ENCODE peak calls at places on chromosome 6, in eight cellular contexts. One of them, this sample, is unnamed.

GRCh38 chr6:36479256-36479655 is 36.5 kb downstream of the KCTD20 start:
- DNase-seq in endothelial cell: no peak
- DNase-seq in EL: no peak
- DNase-seq in pancreas: no peak
- DNase-seq in DMS153: no peak
- DNase-seq in frontal cortex: no peak
- DNase-seq in progenitor cell of endocrine pancreas: no peak
- DNase-seq in naive thymus-derived CD4-positive, alpha-beta T cell: no peak
- DNase-seq in this sample: no peak

GRCh38 chr6:67219336-67219735 is 1415.7 kb upstream of the ADGRB3 start:
- DNase-seq in endothelial cell: no peak
- DNase-seq in EL: no peak
- DNase-seq in pancreas: no peak
- DNase-seq in DMS153: no peak
- DNase-seq in frontal cortex: no peak
- DNase-seq in progenitor cell of endocrine pancreas: no peak
- DNase-seq in naive thymus-derived CD4-positive, alpha-beta T cell: no peak
- DNase-seq in this sample: no peak

GRCh38 chr6:127520061-127520460 is 926 bp upstream of the MTCL3 start:
- DNase-seq in endothelial cell: no peak
- DNase-seq in EL: peak; percentile 10
- DNase-seq in pancreas: no peak
- DNase-seq in DMS153: no peak
- DNase-seq in frontal cortex: no peak
- DNase-seq in progenitor cell of endocrine pancreas: no peak
- DNase-seq in naive thymus-derived CD4-positive, alpha-beta T cell: no peak
- DNase-seq in this sample: no peak

GRCh38 chr6:28802417-28803336 is 121.1 kb downstream of the TRIM27 start:
- DNase-seq in endothelial cell: no peak
- DNase-seq in EL: peak; percentile 86
- DNase-seq in pancreas: no peak
- DNase-seq in DMS153: no peak
- DNase-seq in frontal cortex: no peak
- DNase-seq in progenitor cell of endocrine pancreas: no peak
- DNase-seq in naive thymus-derived CD4-positive, alpha-beta T cell: no peak
- DNase-seq in this sample: no peak

GRCh38 chr6:138691595-138692057 is 81.9 kb upstream of the CCDC28A start:
- DNase-seq in endothelial cell: no peak
- DNase-seq in EL: peak; percentile 65
- DNase-seq in pancreas: no peak
- DNase-seq in DMS153: no peak
- DNase-seq in frontal cortex: no peak
- DNase-seq in progenitor cell of endocrine pancreas: no peak
- DNase-seq in naive thymus-derived CD4-positive, alpha-beta T cell: no peak
- DNase-seq in this sample: peak; percentile 60

GRCh38 chr6:12342664-12343063 is 52.5 kb downstream of the EDN1 start:
- DNase-seq in endothelial cell: no peak
- DNase-seq in EL: no peak
- DNase-seq in pancreas: no peak
- DNase-seq in DMS153: no peak
- DNase-seq in frontal cortex: no peak
- DNase-seq in progenitor cell of endocrine pancreas: no peak
- DNase-seq in naive thymus-derived CD4-positive, alpha-beta T cell: no peak
- DNase-seq in this sample: no peak

GRCh38 chr6:42450314-42451145 is 1.2 kb downstream of the TRERF1 start:
- DNase-seq in endothelial cell: no peak
- DNase-seq in EL: peak; percentile 45
- DNase-seq in pancreas: no peak
- DNase-seq in DMS153: no peak
- DNase-seq in frontal cortex: no peak
- DNase-seq in progenitor cell of endocrine pancreas: no peak
- DNase-seq in naive thymus-derived CD4-positive, alpha-beta T cell: no peak
- DNase-seq in this sample: peak; percentile 45

GRCh38 chr6:35494161-35494563 is 2.7 kb downstream of the TEAD3 start:
- DNase-seq in endothelial cell: peak; percentile 47
- DNase-seq in EL: peak; percentile 60
- DNase-seq in pancreas: no peak
- DNase-seq in DMS153: peak; percentile 15
- DNase-seq in frontal cortex: no peak
- DNase-seq in progenitor cell of endocrine pancreas: no peak
- DNase-seq in naive thymus-derived CD4-positive, alpha-beta T cell: no peak
- DNase-seq in this sample: no peak

GRCh38 chr6:38975621-38976049 is 72.9 kb upstream of the GLP1R start:
- DNase-seq in endothelial cell: no peak
- DNase-seq in EL: no peak
- DNase-seq in pancreas: no peak
- DNase-seq in DMS153: no peak
- DNase-seq in frontal cortex: no peak
- DNase-seq in progenitor cell of endocrine pancreas: no peak
- DNase-seq in naive thymus-derived CD4-positive, alpha-beta T cell: no peak
- DNase-seq in this sample: no peak

GRCh38 chr6:33430991-33431879 is 11.4 kb downstream of the SYNGAP1 start:
- DNase-seq in endothelial cell: peak; percentile 84
- DNase-seq in EL: peak; percentile 64
- DNase-seq in pancreas: no peak
- DNase-seq in DMS153: no peak
- DNase-seq in frontal cortex: peak; percentile 91
- DNase-seq in progenitor cell of endocrine pancreas: peak; percentile 59
- DNase-seq in naive thymus-derived CD4-positive, alpha-beta T cell: peak; percentile 65
- DNase-seq in this sample: peak; percentile 76

GRCh38 chr6:40852667-40853383 is 186.2 kb downstream of the UNC5CL start:
- DNase-seq in endothelial cell: peak; percentile 9
- DNase-seq in EL: peak; percentile 32
- DNase-seq in pancreas: peak; percentile 16
- DNase-seq in DMS153: no peak
- DNase-seq in frontal cortex: no peak
- DNase-seq in progenitor cell of endocrine pancreas: no peak
- DNase-seq in naive thymus-derived CD4-positive, alpha-beta T cell: no peak
- DNase-seq in this sample: peak; percentile 27

GRCh38 chr6:100614386-100614785 is 149.7 kb upstream of the SIM1 start:
- DNase-seq in endothelial cell: no peak
- DNase-seq in EL: no peak
- DNase-seq in pancreas: no peak
- DNase-seq in DMS153: no peak
- DNase-seq in frontal cortex: no peak
- DNase-seq in progenitor cell of endocrine pancreas: no peak
- DNase-seq in naive thymus-derived CD4-positive, alpha-beta T cell: no peak
- DNase-seq in this sample: no peak

GRCh38 chr6:65448806-65449397 is 258.1 kb downstream of the EYS start:
- DNase-seq in endothelial cell: no peak
- DNase-seq in EL: no peak
- DNase-seq in pancreas: no peak
- DNase-seq in DMS153: no peak
- DNase-seq in frontal cortex: no peak
- DNase-seq in progenitor cell of endocrine pancreas: no peak
- DNase-seq in naive thymus-derived CD4-positive, alpha-beta T cell: no peak
- DNase-seq in this sample: no peak

GRCh38 chr6:114249522-114249921 is 93.3 kb downstream of the HS3ST5 start:
- DNase-seq in endothelial cell: no peak
- DNase-seq in EL: no peak
- DNase-seq in pancreas: no peak
- DNase-seq in DMS153: no peak
- DNase-seq in frontal cortex: no peak
- DNase-seq in progenitor cell of endocrine pancreas: no peak
- DNase-seq in naive thymus-derived CD4-positive, alpha-beta T cell: no peak
- DNase-seq in this sample: no peak

GRCh38 chr6:85864453-85865401 is 222.0 kb upstream of the SYNCRIP start:
- DNase-seq in endothelial cell: no peak
- DNase-seq in EL: peak; percentile 20
- DNase-seq in pancreas: peak; percentile 20
- DNase-seq in DMS153: no peak
- DNase-seq in frontal cortex: no peak
- DNase-seq in progenitor cell of endocrine pancreas: no peak
- DNase-seq in naive thymus-derived CD4-positive, alpha-beta T cell: no peak
- DNase-seq in this sample: no peak

GRCh38 chr6:73290435-73290834 is 27.4 kb upstream of the KHDC1 start:
- DNase-seq in endothelial cell: no peak
- DNase-seq in EL: peak; percentile 58
- DNase-seq in pancreas: no peak
- DNase-seq in DMS153: no peak
- DNase-seq in frontal cortex: no peak
- DNase-seq in progenitor cell of endocrine pancreas: no peak
- DNase-seq in naive thymus-derived CD4-positive, alpha-beta T cell: no peak
- DNase-seq in this sample: peak; percentile 31

GRCh38 chr6:145036236-145036635 is 699.1 kb downstream of the EPM2A start:
- DNase-seq in endothelial cell: no peak
- DNase-seq in EL: no peak
- DNase-seq in pancreas: no peak
- DNase-seq in DMS153: no peak
- DNase-seq in frontal cortex: no peak
- DNase-seq in progenitor cell of endocrine pancreas: no peak
- DNase-seq in naive thymus-derived CD4-positive, alpha-beta T cell: no peak
- DNase-seq in this sample: no peak

GRCh38 chr6:44674226-44675155 is 287.0 kb downstream of the CDC5L start:
- DNase-seq in endothelial cell: no peak
- DNase-seq in EL: no peak
- DNase-seq in pancreas: no peak
- DNase-seq in DMS153: no peak
- DNase-seq in frontal cortex: no peak
- DNase-seq in progenitor cell of endocrine pancreas: no peak
- DNase-seq in naive thymus-derived CD4-positive, alpha-beta T cell: no peak
- DNase-seq in this sample: no peak

GRCh38 chr6:38012573-38012972 is 193.0 kb downstream of the ZFAND3 start:
- DNase-seq in endothelial cell: peak; percentile 15
- DNase-seq in EL: peak; percentile 52
- DNase-seq in pancreas: no peak
- DNase-seq in DMS153: peak; percentile 39
- DNase-seq in frontal cortex: no peak
- DNase-seq in progenitor cell of endocrine pancreas: no peak
- DNase-seq in naive thymus-derived CD4-positive, alpha-beta T cell: no peak
- DNase-seq in this sample: peak; percentile 59

GRCh38 chr6:124226396-124226795 is 422.7 kb downstream of the NKAIN2 start:
- DNase-seq in endothelial cell: no peak
- DNase-seq in EL: no peak
- DNase-seq in pancreas: no peak
- DNase-seq in DMS153: no peak
- DNase-seq in frontal cortex: no peak
- DNase-seq in progenitor cell of endocrine pancreas: no peak
- DNase-seq in naive thymus-derived CD4-positive, alpha-beta T cell: no peak
- DNase-seq in this sample: no peak

GRCh38 chr6:166460473-166461437 is 78.0 kb upstream of the MPC1 start:
- DNase-seq in endothelial cell: no peak
- DNase-seq in EL: peak; percentile 58
- DNase-seq in pancreas: no peak
- DNase-seq in DMS153: no peak
- DNase-seq in frontal cortex: no peak
- DNase-seq in progenitor cell of endocrine pancreas: no peak
- DNase-seq in naive thymus-derived CD4-positive, alpha-beta T cell: no peak
- DNase-seq in this sample: no peak

This sample was measured in AG20443.